ENCODE peak calls at places on chromosomes 1 and 21, in eight cellular contexts. Y is GM19239; X is CD8-positive, alpha-beta memory T cell; L is small intestine; N is COR-L47; P is HT1080; G is tibial nerve; O is HAP-1. T is an unnamed sample.

GRCh38 chr1:111864862-111865261 is 109.2 kb downstream of the DDX20 start:
- DNase-seq in Y (no peak), X (no peak), L (no peak), N (no peak), P (no peak), G (no peak), O (peak), T (no peak)

GRCh38 chr1:81551942-81552341 is 248.8 kb upstream of the ADGRL2 start:
- DNase-seq in Y (no peak), X (no peak), L (no peak), N (no peak), P (no peak), G (no peak), O (no peak), T (no peak)

GRCh38 chr1:179773264-179773663 is 30.2 kb downstream of the FAM163A start:
- DNase-seq in Y (no peak), X (no peak), L (no peak), N (no peak), P (no peak), G (no peak), O (no peak), T (no peak)

GRCh38 chr21:42309753-42310213 is 5.4 kb downstream of the TFF3 start:
- DNase-seq in Y (peak), X (peak), L (peak), N (peak), P (peak), G (no peak), O (peak), T (peak)

GRCh38 chr1:35807614-35808375 is at the start of gene AGO4:
- DNase-seq in Y (peak), X (peak), L (peak), N (peak), P (peak), G (no peak), O (peak), T (peak)

GRCh38 chr21:43974791-43975468 is 37.2 kb upstream of the TRAPPC10 start:
- DNase-seq in Y (no peak), X (no peak), L (no peak), N (no peak), P (no peak), G (no peak), O (no peak), T (no peak)

GRCh38 chr1:59146651-59147358 is 150.1 kb upstream of the FGGY start:
- DNase-seq in Y (peak), X (peak), L (peak), N (no peak), P (no peak), G (peak), O (peak), T (peak)

GRCh38 chr1:43563779-43564616 is 33.3 kb downstream of the PTPRF start:
- DNase-seq in Y (no peak), X (no peak), L (no peak), N (no peak), P (no peak), G (no peak), O (no peak), T (peak)

GRCh38 chr21:34621434-34622000 is 6.6 kb upstream of the RCAN1 start:
- DNase-seq in Y (no peak), X (no peak), L (no peak), N (no peak), P (no peak), G (no peak), O (no peak), T (no peak)

GRCh38 chr1:235397733-235398132 is 30.5 kb downstream of the TBCE start:
- DNase-seq in Y (no peak), X (no peak), L (no peak), N (no peak), P (no peak), G (no peak), O (no peak), T (peak)

GRCh38 chr1:207565546-207566468 is 69.8 kb downstream of the CR1 start:
- DNase-seq in Y (no peak), X (no peak), L (peak), N (no peak), P (peak), G (no peak), O (peak), T (peak)

GRCh38 chr1:17439250-17440073 is at the start of gene RCC2:
- DNase-seq in Y (peak), X (peak), L (peak), N (peak), P (peak), G (no peak), O (peak), T (peak)

GRCh38 chr1:216553040-216553439 is 129.8 kb upstream of the USH2A start:
- DNase-seq in Y (no peak), X (no peak), L (no peak), N (no peak), P (no peak), G (no peak), O (no peak), T (no peak)